ENCODE peak calls at places on chromosomes 12 and 14, in five cellular contexts. One of them, this sample, is unnamed.

GRCh38 chr14:78593949-78594348 is 423.8 kb downstream of the NRXN3 start:
- DNase-seq in mammary epithelial cell: no peak
- DNase-seq in Karpas-422: no peak
- DNase-seq in astrocyte: no peak
- DNase-seq in fibroblast of lung: no peak
- DNase-seq in this sample: no peak

GRCh38 chr12:52537101-52537500 is 15.8 kb downstream of the KRT71 start:
- DNase-seq in Karpas-422: no peak
- DNase-seq in astrocyte: no peak
- DNase-seq in fibroblast of lung: no peak
- DNase-seq in mammary epithelial cell: no peak
- DNase-seq in this sample: no peak

GRCh38 chr14:59009967-59010366 is 178.5 kb upstream of the DAAM1 start:
- DNase-seq in fibroblast of lung: no peak
- DNase-seq in astrocyte: no peak
- DNase-seq in mammary epithelial cell: no peak
- DNase-seq in Karpas-422: no peak
- DNase-seq in this sample: no peak

GRCh38 chr12:12275874-12276273 is 9.0 kb upstream of the LRP6 start:
- DNase-seq in Karpas-422: no peak
- DNase-seq in fibroblast of lung: no peak
- DNase-seq in astrocyte: no peak
- DNase-seq in mammary epithelial cell: no peak
- DNase-seq in this sample: no peak

GRCh38 chr14:104195854-104196253 is 57.5 kb downstream of the KIF26A start:
- DNase-seq in astrocyte: no peak
- DNase-seq in Karpas-422: no peak
- DNase-seq in mammary epithelial cell: no peak
- DNase-seq in fibroblast of lung: no peak
- DNase-seq in this sample: no peak

GRCh38 chr12:86727151-86727550 is 471.0 kb upstream of the MGAT4C start:
- DNase-seq in fibroblast of lung: peak
- DNase-seq in Karpas-422: no peak
- DNase-seq in astrocyte: peak
- DNase-seq in mammary epithelial cell: peak
- DNase-seq in this sample: no peak

GRCh38 chr14:75861161-75861621 is 120.6 kb downstream of the TGFB3 start:
- DNase-seq in Karpas-422: no peak
- DNase-seq in fibroblast of lung: peak
- DNase-seq in astrocyte: peak
- DNase-seq in mammary epithelial cell: peak
- DNase-seq in this sample: no peak

GRCh38 chr14:22641851-22642250 is 2.3 kb downstream of the OR6J1 start:
- DNase-seq in fibroblast of lung: no peak
- DNase-seq in mammary epithelial cell: peak
- DNase-seq in Karpas-422: no peak
- DNase-seq in astrocyte: no peak
- DNase-seq in this sample: no peak

GRCh38 chr14:81529391-81529790 is 4.3 kb downstream of the SEL1L start:
- DNase-seq in fibroblast of lung: peak
- DNase-seq in astrocyte: no peak
- DNase-seq in Karpas-422: no peak
- DNase-seq in mammary epithelial cell: no peak
- DNase-seq in this sample: no peak

GRCh38 chr14:69571879-69572633 is 2.6 kb downstream of the CCDC177 start:
- DNase-seq in mammary epithelial cell: peak
- DNase-seq in fibroblast of lung: peak
- DNase-seq in Karpas-422: no peak
- DNase-seq in astrocyte: no peak
- DNase-seq in this sample: no peak

GRCh38 chr12:105204916-105205315 is 31.1 kb downstream of the APPL2 start:
- DNase-seq in mammary epithelial cell: peak
- DNase-seq in Karpas-422: no peak
- DNase-seq in fibroblast of lung: no peak
- DNase-seq in astrocyte: peak
- DNase-seq in this sample: no peak

GRCh38 chr14:56172571-56172971 is 54.4 kb downstream of the PELI2 start:
- DNase-seq in astrocyte: peak
- DNase-seq in fibroblast of lung: peak
- DNase-seq in Karpas-422: no peak
- DNase-seq in mammary epithelial cell: peak
- DNase-seq in this sample: no peak

GRCh38 chr14:42779024-42779423 is 1172.3 kb downstream of the LRFN5 start:
- DNase-seq in Karpas-422: no peak
- DNase-seq in astrocyte: no peak
- DNase-seq in fibroblast of lung: peak
- DNase-seq in mammary epithelial cell: no peak
- DNase-seq in this sample: no peak

GRCh38 chr12:20211537-20211936 is 156.8 kb upstream of the PDE3A start:
- DNase-seq in Karpas-422: no peak
- DNase-seq in astrocyte: no peak
- DNase-seq in fibroblast of lung: peak
- DNase-seq in mammary epithelial cell: no peak
- DNase-seq in this sample: no peak

GRCh38 chr14:69355955-69356321 is 42.2 kb downstream of the ERH start:
- DNase-seq in fibroblast of lung: peak
- DNase-seq in mammary epithelial cell: no peak
- DNase-seq in Karpas-422: no peak
- DNase-seq in astrocyte: peak
- DNase-seq in this sample: no peak

GRCh38 chr12:127150028-127150427 is 1116.9 kb upstream of the TMEM132C start:
- DNase-seq in mammary epithelial cell: no peak
- DNase-seq in Karpas-422: no peak
- DNase-seq in fibroblast of lung: no peak
- DNase-seq in astrocyte: no peak
- DNase-seq in this sample: no peak

GRCh38 chr14:52080171-52080800 is 11.4 kb upstream of the NID2 start:
- DNase-seq in Karpas-422: no peak
- DNase-seq in fibroblast of lung: peak
- DNase-seq in mammary epithelial cell: peak
- DNase-seq in astrocyte: peak
- DNase-seq in this sample: no peak
- H3K9ac ChIP-seq in Karpas-422: no peak
- H3K9ac ChIP-seq in fibroblast of lung: peak
- H3K9ac ChIP-seq in mammary epithelial cell: peak
- H3K9ac ChIP-seq in astrocyte: peak
- H3K9ac ChIP-seq in this sample: no peak

GRCh38 chr12:108618079-108618952 is 15.4 kb downstream of the SELPLG start:
- DNase-seq in fibroblast of lung: peak
- DNase-seq in mammary epithelial cell: peak
- DNase-seq in astrocyte: peak
- DNase-seq in Karpas-422: peak
- DNase-seq in this sample: peak
- H3K9ac ChIP-seq in fibroblast of lung: no peak
- H3K9ac ChIP-seq in mammary epithelial cell: no peak
- H3K9ac ChIP-seq in astrocyte: peak
- H3K9ac ChIP-seq in Karpas-422: no peak
- H3K9ac ChIP-seq in this sample: no peak

GRCh38 chr12:53987748-53988147 is 2.8 kb downstream of the HOXC10 start:
- DNase-seq in fibroblast of lung: no peak
- DNase-seq in astrocyte: no peak
- DNase-seq in Karpas-422: no peak
- DNase-seq in mammary epithelial cell: no peak
- DNase-seq in this sample: no peak

GRCh38 chr12:53985358-53985899 is 483 bp downstream of the HOXC10 start:
- DNase-seq in mammary epithelial cell: no peak
- DNase-seq in fibroblast of lung: no peak
- DNase-seq in Karpas-422: no peak
- DNase-seq in astrocyte: no peak
- DNase-seq in this sample: no peak

GRCh38 chr12:53984901-53985357 is at the start of gene HOXC10:
- DNase-seq in fibroblast of lung: peak
- DNase-seq in mammary epithelial cell: peak
- DNase-seq in Karpas-422: peak
- DNase-seq in astrocyte: peak
- DNase-seq in this sample: peak

GRCh38 chr12:53986686-53987180 is 1.8 kb downstream of the HOXC10 start:
- DNase-seq in mammary epithelial cell: no peak
- DNase-seq in Karpas-422: no peak
- DNase-seq in astrocyte: no peak
- DNase-seq in fibroblast of lung: no peak
- DNase-seq in this sample: no peak

GRCh38 chr12:53985900-53986685 is 1.1 kb downstream of the HOXC10 start:
- DNase-seq in fibroblast of lung: no peak
- DNase-seq in mammary epithelial cell: no peak
- DNase-seq in astrocyte: no peak
- DNase-seq in Karpas-422: no peak
- DNase-seq in this sample: no peak
- H3K9ac ChIP-seq in fibroblast of lung: no peak
- H3K9ac ChIP-seq in mammary epithelial cell: no peak
- H3K9ac ChIP-seq in astrocyte: no peak
- H3K9ac ChIP-seq in Karpas-422: no peak
- H3K9ac ChIP-seq in this sample: peak

DNA sequence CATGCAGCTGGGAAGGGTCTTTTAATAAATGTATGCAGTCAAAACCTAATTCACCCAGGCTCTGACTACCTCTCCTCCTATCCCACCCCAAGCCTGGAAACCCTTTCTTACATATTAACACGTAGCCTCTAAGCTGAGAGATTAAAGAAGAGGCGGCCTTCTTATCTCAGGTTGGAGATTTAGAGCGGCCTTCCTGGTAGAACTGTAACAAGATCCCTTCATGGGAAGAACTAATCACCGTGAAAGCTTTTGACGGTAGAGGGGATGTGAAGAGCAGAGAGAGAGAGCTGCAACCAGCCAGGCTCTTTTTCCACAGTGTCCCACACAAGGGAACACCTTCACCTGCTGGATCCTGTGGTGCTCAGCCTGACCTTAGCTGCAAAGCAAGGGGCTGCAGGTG is 367.4 kb downstream of the MED13L start:
- DNase-seq in fibroblast of lung: no peak
- DNase-seq in Karpas-422: no peak
- DNase-seq in astrocyte: no peak
- DNase-seq in mammary epithelial cell: no peak
- DNase-seq in this sample: no peak
- H3K9ac ChIP-seq in fibroblast of lung: no peak
- H3K9ac ChIP-seq in Karpas-422: no peak
- H3K9ac ChIP-seq in astrocyte: no peak
- H3K9ac ChIP-seq in mammary epithelial cell: no peak
- H3K9ac ChIP-seq in this sample: no peak

DNA sequence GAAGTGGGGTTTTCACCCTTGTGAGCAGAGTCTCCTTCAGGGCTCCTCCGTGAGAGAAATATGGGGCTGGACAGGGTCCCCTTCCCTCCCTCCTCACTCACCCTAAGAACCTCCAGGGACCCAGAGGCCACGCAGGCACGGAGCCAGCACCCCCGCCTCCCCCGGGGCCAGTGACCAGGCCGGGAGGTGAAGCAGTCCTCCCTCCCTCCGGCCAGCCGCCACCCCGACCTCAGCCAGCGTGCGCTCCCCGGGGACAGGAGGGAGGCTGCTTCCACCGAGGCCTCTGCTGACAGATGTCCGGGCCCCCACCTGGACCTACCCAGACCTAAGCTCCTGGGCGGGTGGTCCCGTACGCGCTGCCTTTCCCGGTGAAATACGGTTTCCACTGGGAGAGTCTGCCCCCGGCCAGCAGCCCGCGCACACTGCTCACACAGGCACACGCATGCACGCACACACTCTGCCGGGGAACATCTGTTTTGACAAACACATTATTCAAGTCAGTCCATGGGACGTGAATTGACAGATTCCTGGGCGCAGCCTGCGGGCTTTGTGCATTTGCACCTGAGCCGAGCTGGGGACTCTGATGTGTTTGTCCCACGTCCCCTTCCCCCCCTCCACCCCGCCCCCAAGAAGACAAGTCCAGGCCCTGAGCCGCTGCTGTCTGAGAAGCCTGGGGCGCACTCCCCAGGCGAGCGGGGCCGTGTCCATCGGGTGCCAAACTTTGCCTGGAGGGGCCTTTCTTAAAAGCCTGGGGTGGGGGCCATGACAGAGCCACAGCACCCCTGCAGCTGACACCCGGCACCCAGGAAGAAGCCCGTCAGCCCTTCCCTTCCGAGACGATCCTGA is 726 bp downstream of the RIMBP2 start:
- DNase-seq in mammary epithelial cell: no peak
- DNase-seq in fibroblast of lung: no peak
- DNase-seq in Karpas-422: no peak
- DNase-seq in astrocyte: no peak
- DNase-seq in this sample: no peak
- H3K9ac ChIP-seq in mammary epithelial cell: no peak
- H3K9ac ChIP-seq in fibroblast of lung: no peak
- H3K9ac ChIP-seq in Karpas-422: no peak
- H3K9ac ChIP-seq in astrocyte: no peak
- H3K9ac ChIP-seq in this sample: no peak

GRCh38 chr14:103110681-103111296 is 12.5 kb upstream of the TNFAIP2 start:
- DNase-seq in fibroblast of lung: no peak
- DNase-seq in mammary epithelial cell: no peak
- DNase-seq in astrocyte: peak
- DNase-seq in Karpas-422: peak
- DNase-seq in this sample: no peak
- H3K9ac ChIP-seq in fibroblast of lung: peak
- H3K9ac ChIP-seq in mammary epithelial cell: no peak
- H3K9ac ChIP-seq in astrocyte: peak
- H3K9ac ChIP-seq in Karpas-422: no peak
- H3K9ac ChIP-seq in this sample: peak

DNA sequence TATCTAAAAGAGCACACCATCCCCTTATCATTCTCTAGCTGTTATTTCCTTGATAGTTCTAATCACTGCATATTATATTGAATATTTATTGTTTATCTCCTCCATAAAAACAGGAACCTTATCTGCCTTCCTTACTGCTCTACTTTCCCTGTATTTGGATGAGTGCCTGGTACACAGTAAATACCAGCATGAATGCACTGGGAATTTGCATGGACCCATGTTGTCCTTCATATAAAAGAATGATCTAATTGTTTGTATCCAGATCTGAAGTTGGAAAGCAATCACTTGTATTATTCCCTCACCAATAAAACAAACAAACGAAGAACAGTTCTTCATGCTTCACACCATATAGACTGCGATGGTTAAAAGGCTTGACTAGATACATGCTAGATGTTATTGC is 15.3 kb upstream of the CNOT2 start:
- DNase-seq in fibroblast of lung: no peak
- DNase-seq in mammary epithelial cell: no peak
- DNase-seq in astrocyte: no peak
- DNase-seq in Karpas-422: no peak
- DNase-seq in this sample: no peak
- H3K9ac ChIP-seq in fibroblast of lung: no peak
- H3K9ac ChIP-seq in mammary epithelial cell: no peak
- H3K9ac ChIP-seq in astrocyte: no peak
- H3K9ac ChIP-seq in Karpas-422: no peak
- H3K9ac ChIP-seq in this sample: no peak